ENCODE peak calls at places on chromosomes 5 and 9, in eight cellular contexts. One of them, this sample, is unnamed.

GRCh38 chr9:129989362-129989708 is 53.7 kb downstream of the FNBP1 start:
- DNase-seq in neural progenitor cell: no peak
- DNase-seq in pancreas: no peak
- DNase-seq in spleen: no peak
- DNase-seq in psoas muscle: no peak
- DNase-seq in hepatocyte: no peak
- DNase-seq in IMR-90: no peak
- DNase-seq in upper lobe of right lung: no peak
- DNase-seq in this sample: no peak

GRCh38 chr9:121048618-121049017 is 1.5 kb downstream of the C5 start:
- DNase-seq in neural progenitor cell: no peak
- DNase-seq in pancreas: no peak
- DNase-seq in spleen: no peak
- DNase-seq in psoas muscle: no peak
- DNase-seq in hepatocyte: no peak
- DNase-seq in IMR-90: peak; percentile 57
- DNase-seq in upper lobe of right lung: no peak
- DNase-seq in this sample: no peak

GRCh38 chr9:73180373-73180772 is 28.7 kb downstream of the ANXA1 start:
- DNase-seq in neural progenitor cell: no peak
- DNase-seq in pancreas: no peak
- DNase-seq in spleen: no peak
- DNase-seq in psoas muscle: no peak
- DNase-seq in hepatocyte: peak; percentile 35
- DNase-seq in IMR-90: peak; percentile 71
- DNase-seq in upper lobe of right lung: no peak
- DNase-seq in this sample: no peak

GRCh38 chr9:76878933-76879332 is 27.0 kb downstream of the PRUNE2 start:
- DNase-seq in neural progenitor cell: no peak
- DNase-seq in pancreas: no peak
- DNase-seq in spleen: no peak
- DNase-seq in psoas muscle: no peak
- DNase-seq in hepatocyte: no peak
- DNase-seq in IMR-90: no peak
- DNase-seq in upper lobe of right lung: no peak
- DNase-seq in this sample: no peak

GRCh38 chr9:5265939-5266338 is 34.7 kb downstream of the INSL4 start:
- DNase-seq in neural progenitor cell: peak; percentile 9
- DNase-seq in pancreas: no peak
- DNase-seq in spleen: no peak
- DNase-seq in psoas muscle: no peak
- DNase-seq in hepatocyte: no peak
- DNase-seq in IMR-90: no peak
- DNase-seq in upper lobe of right lung: no peak
- DNase-seq in this sample: no peak

GRCh38 chr5:180739958-180740357 is at the start of gene OR2Y1:
- DNase-seq in neural progenitor cell: no peak
- DNase-seq in pancreas: no peak
- DNase-seq in spleen: no peak
- DNase-seq in psoas muscle: no peak
- DNase-seq in hepatocyte: no peak
- DNase-seq in IMR-90: no peak
- DNase-seq in upper lobe of right lung: no peak
- DNase-seq in this sample: no peak

GRCh38 chr9:69175488-69175872 is 1.4 kb downstream of the TJP2 start:
- DNase-seq in neural progenitor cell: peak; percentile 30
- DNase-seq in pancreas: no peak
- DNase-seq in spleen: no peak
- DNase-seq in psoas muscle: no peak
- DNase-seq in hepatocyte: no peak
- DNase-seq in IMR-90: no peak
- DNase-seq in upper lobe of right lung: no peak
- DNase-seq in this sample: no peak

GRCh38 chr5:132813599-132814440 is 718 bp downstream of the SOWAHA start:
- DNase-seq in neural progenitor cell: peak; percentile 74
- DNase-seq in pancreas: no peak
- DNase-seq in spleen: peak; percentile 74
- DNase-seq in psoas muscle: no peak
- DNase-seq in hepatocyte: peak; percentile 65
- DNase-seq in IMR-90: no peak
- DNase-seq in upper lobe of right lung: no peak
- DNase-seq in this sample: peak; percentile 27

GRCh38 chr9:35406183-35406959 is 83.5 kb upstream of the RUSC2 start:
- DNase-seq in neural progenitor cell: peak; percentile 93
- DNase-seq in pancreas: peak; percentile 72
- DNase-seq in spleen: no peak
- DNase-seq in psoas muscle: peak; percentile 23
- DNase-seq in hepatocyte: peak; percentile 55
- DNase-seq in IMR-90: no peak
- DNase-seq in upper lobe of right lung: peak; percentile 82
- DNase-seq in this sample: peak; percentile 41

GRCh38 chr9:114930063-114930812 is at the start of gene TNFSF8:
- DNase-seq in neural progenitor cell: no peak
- DNase-seq in pancreas: peak; percentile 20
- DNase-seq in spleen: peak; percentile 90
- DNase-seq in psoas muscle: peak; percentile 17
- DNase-seq in hepatocyte: no peak
- DNase-seq in IMR-90: no peak
- DNase-seq in upper lobe of right lung: peak; percentile 63
- DNase-seq in this sample: no peak

GRCh38 chr5:171433352-171433698 is 13.9 kb downstream of the FGF18 start:
- DNase-seq in neural progenitor cell: no peak
- DNase-seq in pancreas: no peak
- DNase-seq in spleen: peak; percentile 61
- DNase-seq in psoas muscle: no peak
- DNase-seq in hepatocyte: no peak
- DNase-seq in IMR-90: no peak
- DNase-seq in upper lobe of right lung: peak; percentile 40
- DNase-seq in this sample: no peak

GRCh38 chr5:52491829-52492217 is 295.9 kb upstream of the ITGA1 start:
- DNase-seq in neural progenitor cell: no peak
- DNase-seq in pancreas: no peak
- DNase-seq in spleen: no peak
- DNase-seq in psoas muscle: no peak
- DNase-seq in hepatocyte: no peak
- DNase-seq in IMR-90: no peak
- DNase-seq in upper lobe of right lung: no peak
- DNase-seq in this sample: no peak

GRCh38 chr5:142841511-142842255 is 71.5 kb downstream of the ARHGAP26 start:
- DNase-seq in neural progenitor cell: peak; percentile 74
- DNase-seq in pancreas: no peak
- DNase-seq in spleen: no peak
- DNase-seq in psoas muscle: peak; percentile 36
- DNase-seq in hepatocyte: no peak
- DNase-seq in IMR-90: peak; percentile 34
- DNase-seq in upper lobe of right lung: no peak
- DNase-seq in this sample: peak; percentile 38

GRCh38 chr9:127763918-127764384 is 14.5 kb downstream of the SH2D3C start:
- DNase-seq in neural progenitor cell: peak; percentile 77
- DNase-seq in pancreas: no peak
- DNase-seq in spleen: no peak
- DNase-seq in psoas muscle: peak; percentile 63
- DNase-seq in hepatocyte: no peak
- DNase-seq in IMR-90: no peak
- DNase-seq in upper lobe of right lung: peak; percentile 79
- DNase-seq in this sample: peak; percentile 73

DNA sequence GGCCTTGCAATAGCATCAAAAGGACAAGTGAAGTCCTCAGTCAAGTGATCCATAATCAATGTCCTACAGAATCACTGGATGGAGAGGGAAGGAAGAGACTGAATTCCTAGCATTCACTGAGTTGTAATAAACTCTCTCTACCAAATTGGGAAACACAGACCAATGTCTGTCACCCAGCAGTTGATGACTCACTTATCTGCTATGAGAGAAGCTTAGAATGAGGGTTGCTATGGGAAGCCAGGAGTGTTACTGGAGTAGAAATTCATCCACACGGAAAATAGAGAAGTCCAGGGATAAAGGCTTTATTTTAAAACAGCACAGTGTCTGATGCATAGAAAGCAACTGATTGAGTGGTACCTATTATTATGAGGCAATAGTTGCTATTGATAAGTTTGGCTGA is 407.4 kb downstream of the BRINP1 start:
- DNase-seq in neural progenitor cell: peak; percentile 24
- DNase-seq in pancreas: no peak
- DNase-seq in spleen: no peak
- DNase-seq in psoas muscle: no peak
- DNase-seq in hepatocyte: peak; percentile 30
- DNase-seq in IMR-90: peak; percentile 8
- DNase-seq in upper lobe of right lung: no peak
- DNase-seq in this sample: no peak
- H3K9me3 ChIP-seq in neural progenitor cell: no peaks in the 10 kb centered on the region
- H3K9me3 ChIP-seq in pancreas: no peaks in the 10 kb centered on the region
- H3K9me3 ChIP-seq in spleen: no peaks in the 10 kb centered on the region
- H3K9me3 ChIP-seq in psoas muscle: no peaks in the 10 kb centered on the region
- H3K9me3 ChIP-seq in hepatocyte: no peaks in the 10 kb centered on the region
- H3K9me3 ChIP-seq in IMR-90: peaks cover 2% of the 10 kb centered on the region
- H3K9me3 ChIP-seq in upper lobe of right lung: no peaks in the 10 kb centered on the region
- H3K9me3 ChIP-seq in this sample: no peaks in the 10 kb centered on the region

DNA sequence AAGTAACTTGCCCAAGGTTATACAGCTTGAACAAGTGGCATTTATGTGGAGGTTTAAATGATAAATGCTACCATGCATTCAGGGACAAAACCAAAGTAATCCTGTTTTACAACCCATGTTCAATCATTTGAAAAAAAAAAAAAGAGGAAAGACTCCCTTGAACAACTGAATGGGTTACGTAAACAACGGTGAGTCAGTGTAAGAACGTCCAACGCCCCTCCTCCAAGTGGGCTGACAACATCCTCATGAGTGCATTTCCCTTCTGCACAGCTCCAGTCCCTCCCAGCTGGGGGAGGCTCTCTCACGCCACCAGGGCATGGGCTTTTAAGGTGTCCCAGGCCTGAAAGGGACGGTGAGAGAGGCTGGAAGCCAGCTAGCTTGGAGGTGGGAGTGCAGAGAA is 90.0 kb downstream of the PRRT1B start:
- DNase-seq in neural progenitor cell: peak; percentile 26
- DNase-seq in pancreas: peak; percentile 87
- DNase-seq in spleen: peak; percentile 92
- DNase-seq in psoas muscle: peak; percentile 83
- DNase-seq in hepatocyte: peak; percentile 94
- DNase-seq in IMR-90: peak; percentile 99
- DNase-seq in upper lobe of right lung: peak; percentile 90
- DNase-seq in this sample: peak; percentile 57
- TF ChIP-seq CTCF in neural progenitor cell: no peak
- TF ChIP-seq CTCF in pancreas: no peak
- TF ChIP-seq CTCF in spleen: no peak
- TF ChIP-seq CTCF in psoas muscle: no peak
- TF ChIP-seq CTCF in hepatocyte: no peak
- TF ChIP-seq CTCF in IMR-90: peak; percentile 10
- TF ChIP-seq CTCF in upper lobe of right lung: peak; percentile 6
- TF ChIP-seq CTCF in this sample: no peak

DNA sequence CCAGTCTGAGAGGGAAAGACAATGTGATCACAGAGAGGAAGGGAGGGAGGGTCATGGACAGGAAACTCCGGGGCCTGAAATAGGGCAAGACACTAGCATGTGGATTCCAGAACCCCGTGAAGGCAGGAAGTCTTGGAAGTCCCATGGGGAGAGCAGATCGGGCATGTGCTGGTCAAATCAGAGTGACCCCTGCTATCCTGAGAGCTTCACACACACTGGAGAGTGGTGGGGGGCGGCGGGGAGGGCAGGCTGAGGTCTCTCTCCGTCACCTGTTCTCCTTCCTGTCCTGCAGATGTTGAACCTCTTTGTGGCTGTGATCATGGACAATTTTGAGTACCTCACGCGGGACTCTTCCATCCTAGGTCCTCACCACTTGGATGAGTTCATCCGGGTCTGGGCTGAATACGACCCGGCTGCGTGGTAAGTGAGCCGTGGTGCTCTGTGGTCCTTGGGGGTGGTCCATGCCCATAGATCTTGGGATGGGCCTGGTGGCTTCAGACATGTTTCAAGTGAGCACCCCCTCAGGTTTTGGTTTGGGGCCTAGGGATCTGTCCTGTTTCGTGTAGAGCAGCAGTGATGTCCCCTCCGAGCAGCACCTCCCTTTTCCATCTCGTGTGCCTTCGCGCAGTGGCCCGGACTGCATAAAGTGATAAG is 218.7 kb downstream of the CACNA1B start:
- DNase-seq in neural progenitor cell: no peak
- DNase-seq in pancreas: no peak
- DNase-seq in spleen: no peak
- DNase-seq in psoas muscle: no peak
- DNase-seq in hepatocyte: no peak
- DNase-seq in IMR-90: no peak
- DNase-seq in upper lobe of right lung: peak; percentile 26
- DNase-seq in this sample: no peak
- H3K9me3 ChIP-seq in neural progenitor cell: no peaks in the 10 kb centered on the region
- H3K9me3 ChIP-seq in pancreas: no peaks in the 10 kb centered on the region
- H3K9me3 ChIP-seq in spleen: no peaks in the 10 kb centered on the region
- H3K9me3 ChIP-seq in psoas muscle: peaks cover 3% of the 10 kb centered on the region
- H3K9me3 ChIP-seq in hepatocyte: no peaks in the 10 kb centered on the region
- H3K9me3 ChIP-seq in IMR-90: peaks cover 40% of the 10 kb centered on the region
- H3K9me3 ChIP-seq in upper lobe of right lung: no peaks in the 10 kb centered on the region
- H3K9me3 ChIP-seq in this sample: no peaks in the 10 kb centered on the region

GRCh38 chr5:140574165-140574564 is 9.5 kb downstream of the SLC35A4 start:
- DNase-seq in neural progenitor cell: no peak
- DNase-seq in pancreas: no peak
- DNase-seq in spleen: no peak
- DNase-seq in psoas muscle: no peak
- DNase-seq in hepatocyte: no peak
- DNase-seq in IMR-90: peak; percentile 46
- DNase-seq in upper lobe of right lung: no peak
- DNase-seq in this sample: peak; percentile 36

GRCh38 chr5:140571105-140571504 is 6.5 kb downstream of the SLC35A4 start:
- DNase-seq in neural progenitor cell: no peak
- DNase-seq in pancreas: no peak
- DNase-seq in spleen: no peak
- DNase-seq in psoas muscle: no peak
- DNase-seq in hepatocyte: no peak
- DNase-seq in IMR-90: no peak
- DNase-seq in upper lobe of right lung: peak; percentile 67
- DNase-seq in this sample: peak; percentile 62

GRCh38 chr5:140573683-140574082 is 9.1 kb downstream of the SLC35A4 start:
- DNase-seq in neural progenitor cell: no peak
- DNase-seq in pancreas: no peak
- DNase-seq in spleen: no peak
- DNase-seq in psoas muscle: no peak
- DNase-seq in hepatocyte: no peak
- DNase-seq in IMR-90: no peak
- DNase-seq in upper lobe of right lung: peak; percentile 51
- DNase-seq in this sample: no peak

GRCh38 chr5:140576776-140577201 is 12.2 kb downstream of the SLC35A4 start:
- DNase-seq in neural progenitor cell: no peak
- DNase-seq in pancreas: no peak
- DNase-seq in spleen: no peak
- DNase-seq in psoas muscle: no peak
- DNase-seq in hepatocyte: no peak
- DNase-seq in IMR-90: no peak
- DNase-seq in upper lobe of right lung: no peak
- DNase-seq in this sample: no peak

DNA sequence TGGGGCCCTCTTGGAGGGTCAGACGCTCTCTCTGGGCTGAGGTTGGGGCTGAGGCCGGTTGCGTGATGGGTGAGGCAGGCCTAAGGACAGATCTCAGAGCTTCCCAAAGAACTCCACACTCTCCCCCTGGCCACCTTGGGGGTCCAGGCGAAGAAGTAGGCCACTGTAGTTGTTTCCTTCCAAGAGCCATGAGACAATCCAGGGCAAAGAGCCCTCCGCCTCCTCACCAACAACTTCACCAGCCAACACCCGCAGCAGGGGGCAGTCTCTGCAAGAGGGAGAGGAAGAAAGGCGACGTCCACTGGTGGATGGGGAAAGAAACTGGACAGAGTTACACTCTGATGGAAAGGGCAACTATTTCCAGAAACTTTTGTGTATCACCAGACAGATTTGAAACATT is 10.7 kb downstream of the SLC35A4 start:
- DNase-seq in neural progenitor cell: no peak
- DNase-seq in pancreas: no peak
- DNase-seq in spleen: peak; percentile 90
- DNase-seq in psoas muscle: peak; percentile 62
- DNase-seq in hepatocyte: no peak
- DNase-seq in IMR-90: peak; percentile 26
- DNase-seq in upper lobe of right lung: peak; percentile 87
- DNase-seq in this sample: peak; percentile 52
- TF ChIP-seq CTCF in neural progenitor cell: peak; percentile 17
- TF ChIP-seq CTCF in pancreas: no peak
- TF ChIP-seq CTCF in spleen: peak; percentile 64
- TF ChIP-seq CTCF in psoas muscle: peak; percentile 46
- TF ChIP-seq CTCF in hepatocyte: no peak
- TF ChIP-seq CTCF in IMR-90: peak; percentile 45
- TF ChIP-seq CTCF in upper lobe of right lung: peak; percentile 53
- TF ChIP-seq CTCF in this sample: peak; percentile 45